ENCODE peak calls at places on chromosome 3, in seven cellular contexts. J, O, V, L, F, B and T are unnamed samples.

GRCh38 chr3:13571831-13572750 is 23.2 kb downstream of the FBLN2 start:
- DNase-seq in J (no peak), O (no peak), V (no peak), L (no peak), F (no peak), B (no peak), T (no peak)

GRCh38 chr3:50364573-50365079 is 5.3 kb upstream of the TMEM115 start:
- DNase-seq in J (no peak), O (peak; percentile 17), V (no peak), L (no peak), F (no peak), B (no peak), T (no peak)

GRCh38 chr3:169498336-169498735 is 165.2 kb downstream of the MECOM start:
- DNase-seq in J (no peak), O (peak; percentile 7), V (no peak), L (no peak), F (no peak), B (no peak), T (no peak)

GRCh38 chr3:185983495-185984141 is 45.8 kb upstream of the TRA2B start:
- DNase-seq in J (peak; percentile 71), O (peak; percentile 74), V (peak; percentile 44), L (peak; percentile 37), F (no peak), B (peak; percentile 74), T (peak; percentile 80)

GRCh38 chr3:34405159-34405558 is 606.7 kb downstream of the PDCD6IP start:
- DNase-seq in J (no peak), O (no peak), V (no peak), L (no peak), F (no peak), B (no peak), T (no peak)

GRCh38 chr3:51748327-51748726 is 30.7 kb downstream of the IQCF6 start:
- DNase-seq in J (no peak), O (no peak), V (no peak), L (no peak), F (no peak), B (no peak), T (no peak)

GRCh38 chr3:37660782-37661181 is 200.9 kb upstream of the CTDSPL start:
- DNase-seq in J (no peak), O (no peak), V (no peak), L (no peak), F (no peak), B (peak; percentile 86), T (no peak)

GRCh38 chr3:55180936-55181535 is 253.2 kb upstream of the LRTM1 start:
- DNase-seq in J (no peak), O (peak; percentile 70), V (peak; percentile 21), L (peak; percentile 40), F (no peak), B (peak; percentile 46), T (peak; percentile 40)

GRCh38 chr3:15645740-15646490 is 44.4 kb downstream of the BTD start:
- DNase-seq in J (no peak), O (peak; percentile 94), V (no peak), L (no peak), F (peak; percentile 85), B (peak; percentile 94), T (no peak)

GRCh38 chr3:127427169-127427655 is 139.4 kb upstream of the PRR20G start:
- DNase-seq in J (no peak), O (no peak), V (no peak), L (no peak), F (no peak), B (no peak), T (no peak)

GRCh38 chr3:45864760-45865567 is 21.4 kb upstream of the CCR9 start:
- DNase-seq in J (no peak), O (no peak), V (no peak), L (no peak), F (no peak), B (no peak), T (no peak)

GRCh38 chr3:125051715-125052581 is 3.8 kb downstream of the HEG1 start:
- DNase-seq in J (peak; percentile 30), O (peak; percentile 84), V (no peak), L (no peak), F (no peak), B (peak; percentile 82), T (peak; percentile 44)

GRCh38 chr3:144142151-144142855 is 170.7 kb downstream of the DIPK2A start:
- DNase-seq in J (no peak), O (peak; percentile 36), V (no peak), L (no peak), F (no peak), B (peak; percentile 84), T (no peak)

GRCh38 chr3:143363276-143363675 is 243.7 kb downstream of the CHST2 start:
- DNase-seq in J (no peak), O (peak; percentile 57), V (no peak), L (peak; percentile 32), F (peak; percentile 31), B (peak; percentile 1), T (no peak)

GRCh38 chr3:172317984-172318383 is 130.3 kb downstream of the GHSR start:
- DNase-seq in J (no peak), O (peak; percentile 94), V (no peak), L (no peak), F (peak; percentile 90), B (peak; percentile 84), T (no peak)

GRCh38 chr3:197528190-197528589 is 27.6 kb downstream of the BDH1 start:
- DNase-seq in J (no peak), O (no peak), V (no peak), L (no peak), F (no peak), B (no peak), T (no peak)

GRCh38 chr3:134694946-134695543 is 44.2 kb upstream of the KY start:
- DNase-seq in J (no peak), O (no peak), V (no peak), L (no peak), F (no peak), B (peak; percentile 73), T (no peak)

GRCh38 chr3:112671930-112672715 is 31.2 kb upstream of the CCDC80 start:
- DNase-seq in J (no peak), O (peak; percentile 97), V (no peak), L (no peak), F (no peak), B (peak; percentile 78), T (no peak)

GRCh38 chr3:50913279-50913678 is 238.6 kb downstream of the DOCK3 start:
- DNase-seq in J (no peak), O (no peak), V (no peak), L (no peak), F (no peak), B (peak; percentile 5), T (no peak)

GRCh38 chr3:126300761-126301481 is 56.3 kb downstream of the KLF15 start:
- DNase-seq in J (peak; percentile 14), O (peak; percentile 10), V (no peak), L (no peak), F (no peak), B (no peak), T (peak; percentile 31)

GRCh38 chr3:148999806-149000205 is 8.5 kb downstream of the GYG1 start:
- DNase-seq in J (no peak), O (peak; percentile 56), V (no peak), L (no peak), F (no peak), B (no peak), T (no peak)

GRCh38 chr3:127307918-127308317 is 20.1 kb upstream of the PRR20G start:
- DNase-seq in J (no peak), O (no peak), V (no peak), L (no peak), F (no peak), B (no peak), T (peak; percentile 4)

GRCh38 chr3:99084825-99085224 is 183.3 kb upstream of the DCBLD2 start:
- DNase-seq in J (no peak), O (no peak), V (no peak), L (no peak), F (no peak), B (no peak), T (no peak)

GRCh38 chr3:164730810-164731209 is 347.5 kb downstream of the SI start:
- DNase-seq in J (no peak), O (no peak), V (no peak), L (no peak), F (no peak), B (no peak), T (no peak)

GRCh38 chr3:152657002-152657400 is 177.9 kb upstream of the P2RY1 start:
- DNase-seq in J (no peak), O (no peak), V (no peak), L (no peak), F (no peak), B (no peak), T (peak; percentile 59)

GRCh38 chr3:130963878-130964277 is 62.7 kb downstream of the ASTE1 start:
- DNase-seq in J (peak; percentile 1), O (peak; percentile 99), V (no peak), L (peak; percentile 25), F (peak; percentile 71), B (peak; percentile 93), T (peak; percentile 29)

GRCh38 chr3:50204804-50205718 is at the start of gene SLC38A3:
- DNase-seq in J (peak; percentile 46), O (no peak), V (peak; percentile 22), L (no peak), F (no peak), B (no peak), T (peak; percentile 60)

GRCh38 chr3:194294199-194294887 is 56.8 kb downstream of the CPN2 start:
- DNase-seq in J (no peak), O (no peak), V (no peak), L (peak; percentile 43), F (no peak), B (no peak), T (no peak)

GRCh38 chr3:143763568-143764162 is 84.6 kb downstream of the SLC9A9 start:
- DNase-seq in J (no peak), O (peak; percentile 45), V (peak; percentile 5), L (peak; percentile 7), F (no peak), B (peak; percentile 29), T (peak; percentile 34)

GRCh38 chr3:30012941-30013543 is 593.4 kb upstream of the TGFBR2 start:
- DNase-seq in J (peak; percentile 5), O (peak; percentile 84), V (no peak), L (peak; percentile 68), F (peak; percentile 16), B (peak; percentile 78), T (peak; percentile 62)

GRCh38 chr3:15451468-15452113 is 24.2 kb downstream of the EAF1 start:
- DNase-seq in J (no peak), O (no peak), V (no peak), L (no peak), F (no peak), B (no peak), T (no peak)

GRCh38 chr3:45034612-45035252 is 8.6 kb downstream of the CLEC3B start:
- DNase-seq in J (peak; percentile 52), O (no peak), V (no peak), L (peak; percentile 96), F (no peak), B (no peak), T (peak; percentile 36)

GRCh38 chr3:56855856-56856538 is 54.2 kb upstream of the ARHGEF3 start:
- DNase-seq in J (peak; percentile 52), O (peak; percentile 42), V (no peak), L (peak; percentile 60), F (no peak), B (peak; percentile 21), T (peak; percentile 62)

GRCh38 chr3:64684715-64685261 is 3.0 kb downstream of the ADAMTS9 start:
- DNase-seq in J (no peak), O (peak; percentile 59), V (no peak), L (no peak), F (no peak), B (peak; percentile 4), T (peak; percentile 12)

GRCh38 chr3:148748323-148748722 is 50.6 kb downstream of the AGTR1 start:
- DNase-seq in J (no peak), O (no peak), V (no peak), L (no peak), F (no peak), B (no peak), T (no peak)

GRCh38 chr3:196159952-196160804 is 51.0 kb downstream of the ZDHHC19 start:
- DNase-seq in J (no peak), O (peak; percentile 59), V (no peak), L (peak; percentile 40), F (no peak), B (peak; percentile 76), T (peak; percentile 11)

GRCh38 chr3:191136347-191136746 is 62.7 kb upstream of the OSTN start:
- DNase-seq in J (no peak), O (peak; percentile 62), V (no peak), L (no peak), F (no peak), B (peak; percentile 39), T (no peak)

GRCh38 chr3:126102530-126102951 is 18.6 kb upstream of the SLC41A3 start:
- DNase-seq in J (no peak), O (no peak), V (no peak), L (no peak), F (no peak), B (no peak), T (no peak)